ENCODE peak calls at places on chromosome 17, in ten cellular contexts. C is coronary artery; D is brain microvascular endothelial cell; R is adrenal gland; E is CD4-positive, alpha-beta T cell; N is Calu3; H is neural progenitor cell; W is retinal pigment epithelial cell; L is left ventricle myocardium inferior; M is Peyer's patch. S is an unnamed sample.

GRCh38 chr17:63096426-63096825 is 130.4 kb downstream of the TANC2 start:
- DNase-seq in W (no peak), H (no peak), M (no peak), E (no peak), C (no peak), L (no peak), D (no peak), R (no peak), N (no peak), S (no peak)

GRCh38 chr17:32259596-32259995 is 6.0 kb upstream of the RHBDL3 start:
- DNase-seq in C (no peak), D (peak), H (no peak), M (no peak), E (no peak), W (no peak), N (no peak), L (no peak), R (no peak), S (no peak)

GRCh38 chr17:32593003-32593402 is 106.2 kb downstream of the CDK5R1 start:
- DNase-seq in H (no peak), C (no peak), L (no peak), D (no peak), M (no peak), N (no peak), R (no peak), E (no peak), W (no peak), S (no peak)

GRCh38 chr17:12050646-12051225 is 30.1 kb downstream of the MAP2K4 start:
- DNase-seq in E (no peak), D (no peak), N (no peak), W (no peak), R (no peak), H (no peak), C (no peak), M (no peak), L (no peak), S (no peak)

GRCh38 chr17:70320642-70321345 is 151.5 kb downstream of the KCNJ2 start:
- DNase-seq in C (no peak), W (no peak), N (no peak), D (no peak), M (no peak), R (no peak), L (peak), H (no peak), E (no peak), S (peak)

GRCh38 chr17:42698736-42699414 is 16.5 kb downstream of the CNTNAP1 start:
- DNase-seq in M (no peak), E (no peak), C (no peak), W (no peak), D (no peak), R (peak), H (peak), L (peak), N (no peak), S (peak)

GRCh38 chr17:80424878-80425765 is 10.2 kb downstream of the ENDOV start:
- DNase-seq in N (no peak), D (no peak), W (no peak), L (no peak), R (no peak), C (no peak), M (no peak), H (peak), E (no peak), S (no peak)

GRCh38 chr17:73826872-73827228 is 182.6 kb upstream of the SDK2 start:
- DNase-seq in M (no peak), N (no peak), W (no peak), E (no peak), L (no peak), D (no peak), H (no peak), C (no peak), R (no peak), S (no peak)

GRCh38 chr17:28756025-28756804 is 12.4 kb downstream of the TRAF4 start:
- DNase-seq in R (no peak), E (no peak), L (no peak), N (no peak), M (no peak), H (no peak), C (no peak), D (no peak), W (no peak), S (peak)

GRCh38 chr17:30376621-30377452 is 1.9 kb upstream of the CPD start:
- DNase-seq in L (peak), W (no peak), D (peak), E (no peak), R (peak), M (no peak), N (peak), C (no peak), H (no peak), S (peak)

GRCh38 chr17:81906476-81907218 is 4.6 kb downstream of the PCYT2 start:
- DNase-seq in W (no peak), M (no peak), H (no peak), N (no peak), D (no peak), C (no peak), L (no peak), R (no peak), E (no peak), S (no peak)

GRCh38 chr17:40437095-40437732 is 6.0 kb upstream of the IGFBP4 start:
- DNase-seq in H (no peak), W (no peak), L (no peak), N (peak), E (no peak), D (no peak), M (no peak), R (no peak), C (no peak), S (no peak)

GRCh38 chr17:48131216-48131824 is 23.8 kb downstream of the SNX11 start:
- DNase-seq in W (no peak), E (peak), M (peak), C (no peak), H (peak), R (peak), N (peak), D (peak), L (no peak), S (no peak)

GRCh38 chr17:28648698-28649097 is 3.7 kb upstream of the BLTP2 start:
- DNase-seq in R (peak), W (no peak), E (no peak), D (no peak), C (no peak), L (peak), H (no peak), N (no peak), M (no peak), S (no peak)

GRCh38 chr17:43467981-43468541 is 15.7 kb upstream of the DHX8 start:
- DNase-seq in L (no peak), E (no peak), W (peak), N (no peak), D (peak), R (peak), M (no peak), C (no peak), H (peak), S (no peak)

GRCh38 chr17:78544876-78545755 is 32.1 kb downstream of the DNAH17 start:
- DNase-seq in W (no peak), C (no peak), E (no peak), L (no peak), H (no peak), N (no peak), D (no peak), M (no peak), R (no peak), S (no peak)

GRCh38 chr17:16377804-16378400 is 3.0 kb upstream of the UBB start:
- DNase-seq in H (no peak), E (no peak), L (no peak), D (peak), N (peak), R (no peak), C (no peak), W (peak), M (no peak), S (no peak)

GRCh38 chr17:10772425-10773380 is 31.2 kb downstream of the TMEM238L start:
- DNase-seq in D (peak), E (peak), W (no peak), R (no peak), C (no peak), H (peak), L (no peak), N (peak), M (no peak), S (no peak)

GRCh38 chr17:47203984-47204721 is 5.0 kb upstream of the MYL4 start:
- DNase-seq in C (no peak), E (no peak), L (no peak), R (no peak), M (peak), N (no peak), H (no peak), W (no peak), D (peak), S (no peak)

GRCh38 chr17:378068-378467 is 25.5 kb upstream of the RPH3AL start:
- DNase-seq in N (no peak), E (no peak), C (no peak), R (no peak), D (no peak), W (no peak), L (no peak), M (no peak), H (peak), S (peak)

GRCh38 chr17:50527949-50528474 is 4.5 kb upstream of the EPN3 start:
- DNase-seq in E (no peak), D (no peak), H (no peak), N (no peak), R (no peak), M (no peak), C (no peak), L (no peak), W (no peak), S (no peak)

GRCh38 chr17:27446569-27447301 is 9.5 kb upstream of the KSR1 start:
- DNase-seq in E (no peak), R (no peak), N (no peak), W (peak), L (no peak), M (no peak), D (peak), C (no peak), H (no peak), S (no peak)

GRCh38 chr17:27439342-27439741 is 16.9 kb upstream of the KSR1 start:
- DNase-seq in R (no peak), L (no peak), N (no peak), M (no peak), C (no peak), E (no peak), H (no peak), W (no peak), D (no peak), S (peak)

GRCh38 chr17:27445971-27446370 is 10.3 kb upstream of the KSR1 start:
- DNase-seq in D (no peak), M (no peak), N (no peak), E (no peak), W (no peak), H (no peak), R (no peak), L (no peak), C (no peak), S (no peak)

GRCh38 chr17:27443491-27443890 is 12.8 kb upstream of the KSR1 start:
- DNase-seq in W (no peak), D (no peak), C (no peak), N (no peak), R (no peak), M (no peak), H (no peak), L (no peak), E (no peak), S (no peak)

GRCh38 chr17:27442702-27443101 is 13.5 kb upstream of the KSR1 start:
- DNase-seq in H (no peak), L (no peak), R (no peak), M (no peak), E (no peak), W (no peak), D (no peak), N (no peak), C (no peak), S (no peak)
- TF ChIP-seq CTCF in H (no peak), L (no peak), R (no peak), M (no peak), E (no peak), W (no peak), D (no peak), N (no peak), C (no peak), S (no peak)

DNA sequence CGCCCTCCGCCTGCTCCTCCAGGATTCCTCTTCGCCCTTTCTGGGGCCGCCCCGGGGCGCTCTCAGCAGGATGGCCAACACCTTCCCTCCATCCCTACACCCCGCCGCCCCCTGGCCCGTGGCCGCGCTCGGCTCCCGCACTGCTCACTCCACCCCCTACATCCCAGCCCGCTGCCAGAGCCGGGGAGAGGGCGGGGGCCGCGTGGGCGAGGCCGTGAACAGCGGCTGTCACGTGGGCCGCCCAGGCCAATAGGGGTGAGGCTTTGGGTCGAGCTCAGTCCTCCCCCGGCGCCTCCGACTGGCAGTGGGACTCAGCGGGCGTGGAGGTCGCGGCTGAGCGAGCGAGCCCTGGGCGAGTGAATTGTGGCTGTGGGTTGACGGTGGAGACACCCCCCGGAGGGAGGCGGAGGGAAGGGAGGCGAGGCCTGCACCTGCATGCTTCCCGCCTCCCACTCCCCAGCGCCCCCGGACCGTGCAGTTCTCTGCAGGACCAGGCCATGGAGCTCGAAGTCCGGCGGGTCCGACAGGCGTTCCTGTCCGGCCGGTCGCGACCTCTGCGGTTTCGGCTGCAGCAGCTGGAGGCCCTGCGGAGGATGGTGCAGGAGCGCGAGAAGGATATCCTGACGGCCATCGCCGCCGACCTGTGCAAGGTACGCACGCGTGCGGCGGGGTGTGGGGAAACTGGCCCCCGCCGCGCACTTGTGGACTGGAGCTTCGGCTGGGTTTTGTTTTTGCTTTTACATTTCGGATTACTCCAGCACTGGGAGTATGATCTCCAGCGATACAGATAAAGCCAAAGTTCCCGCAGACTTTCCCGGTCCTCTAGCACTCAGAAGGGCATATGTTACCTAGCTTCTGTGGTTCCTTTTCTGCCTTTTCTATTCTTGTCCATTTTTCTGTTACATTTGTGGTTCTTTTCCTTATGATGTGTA is at the start of gene ALDH3A2:
- DNase-seq in R (peak), E (peak), L (peak), D (peak), W (peak), M (peak), C (peak), H (peak), N (peak), S (peak)
- TF ChIP-seq CTCF in R (no peak), E (no peak), L (peak), D (peak), W (peak), M (no peak), C (no peak), H (peak), N (no peak), S (peak)

DNA sequence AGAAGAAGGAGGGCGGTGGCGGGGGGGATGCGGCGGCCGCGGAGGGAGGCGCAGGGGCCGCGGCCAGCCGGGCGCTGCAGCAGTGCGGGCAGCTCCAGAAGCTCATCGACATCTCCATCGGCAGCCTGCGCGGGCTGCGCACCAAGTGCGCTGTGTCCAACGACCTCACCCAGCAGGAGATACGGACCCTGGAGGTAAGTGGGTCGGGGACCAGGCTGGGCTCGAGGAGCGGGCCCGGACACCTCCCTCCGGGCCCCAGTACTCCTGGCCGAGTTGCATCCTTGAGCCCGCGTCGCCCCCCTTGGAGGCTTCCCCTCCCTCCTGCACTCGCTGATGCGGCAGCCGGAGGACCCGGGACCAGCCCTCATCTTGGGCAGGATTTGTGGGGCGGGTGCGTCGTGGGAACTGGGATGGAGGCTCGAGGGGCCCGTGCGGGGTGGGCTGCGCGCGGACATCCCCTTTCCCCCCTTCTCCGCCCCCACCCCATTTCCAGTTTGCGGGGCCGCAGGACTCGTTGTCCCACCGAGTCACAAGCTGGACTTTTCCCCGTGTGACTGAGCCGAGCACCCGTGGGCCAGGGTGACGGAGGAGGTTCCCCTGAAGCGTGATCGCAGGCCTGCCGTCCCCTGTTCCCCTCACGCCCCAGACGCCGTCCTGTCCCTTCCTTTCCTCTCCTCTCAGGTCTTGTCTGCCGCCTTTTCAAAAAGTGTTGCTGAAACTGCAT is 595 bp downstream of the KSR1 start:
- DNase-seq in C (no peak), L (peak), N (peak), H (peak), R (no peak), E (no peak), M (peak), D (no peak), W (no peak), S (peak)
- TF ChIP-seq CTCF in C (no peak), L (no peak), N (no peak), H (no peak), R (no peak), E (no peak), M (no peak), D (no peak), W (no peak), S (no peak)

GRCh38 chr17:44761932-44762810 is 3.4 kb downstream of the ADAM11 start:
- DNase-seq in R (no peak), L (no peak), C (no peak), W (no peak), D (no peak), M (no peak), E (no peak), H (no peak), N (no peak), S (no peak)
- TF ChIP-seq CTCF in R (no peak), L (no peak), C (no peak), W (no peak), D (peak), M (no peak), E (no peak), H (peak), N (no peak), S (no peak)

DNA sequence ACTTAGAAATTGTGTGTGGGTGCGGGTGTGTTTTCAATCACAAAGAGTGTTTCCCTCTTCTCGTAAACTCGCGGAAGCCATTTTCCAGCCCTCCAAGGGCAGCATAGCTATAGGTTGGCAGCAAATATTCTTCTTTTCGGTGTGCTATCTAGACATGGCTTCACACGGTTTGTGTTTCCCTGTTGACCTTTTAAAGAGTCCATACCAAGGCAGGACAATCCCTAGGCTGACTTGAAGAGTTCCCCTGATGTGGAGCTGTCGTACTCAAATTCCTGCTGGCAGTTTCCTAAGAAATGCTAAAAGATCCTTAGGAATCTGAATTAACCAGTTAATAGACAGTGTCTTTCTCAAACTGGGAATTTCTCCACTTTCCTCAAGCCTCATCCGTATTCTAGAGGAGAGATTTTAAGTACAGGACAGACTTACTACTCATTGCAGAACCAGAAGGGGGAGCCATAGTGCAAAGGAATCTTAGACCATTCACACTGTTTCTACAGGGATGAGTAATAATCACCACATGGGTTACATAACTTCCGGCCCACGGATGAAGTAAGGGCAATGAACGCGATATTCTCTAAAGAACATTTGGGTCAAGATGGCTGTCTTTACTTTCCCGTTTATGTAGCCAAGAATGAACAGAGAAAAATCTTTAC is 288.6 kb upstream of the ELAC2 start:
- DNase-seq in C (no peak), N (no peak), M (no peak), H (peak), W (no peak), R (no peak), L (no peak), D (peak), E (no peak), S (no peak)
- TF ChIP-seq CTCF in C (no peak), N (no peak), M (no peak), H (peak), W (peak), R (peak), L (peak), D (peak), E (no peak), S (peak)

GRCh38 chr17:65584604-65585521 is 23.4 kb upstream of the AXIN2 start:
- DNase-seq in E (no peak), L (peak), H (no peak), M (no peak), D (peak), N (no peak), R (peak), C (no peak), W (no peak), S (no peak)

GRCh38 chr17:65589321-65589720 is 27.9 kb upstream of the AXIN2 start:
- DNase-seq in L (no peak), M (no peak), N (no peak), W (no peak), E (no peak), R (no peak), C (no peak), H (no peak), D (no peak), S (no peak)

GRCh38 chr17:65587602-65588193 is 26.2 kb upstream of the AXIN2 start:
- DNase-seq in L (no peak), E (no peak), W (no peak), C (no peak), N (no peak), R (no peak), D (no peak), M (no peak), H (no peak), S (no peak)

GRCh38 chr17:65586899-65587298 is 25.5 kb upstream of the AXIN2 start:
- DNase-seq in N (no peak), E (no peak), M (no peak), L (no peak), C (no peak), W (no peak), H (no peak), D (no peak), R (no peak), S (no peak)

DNA sequence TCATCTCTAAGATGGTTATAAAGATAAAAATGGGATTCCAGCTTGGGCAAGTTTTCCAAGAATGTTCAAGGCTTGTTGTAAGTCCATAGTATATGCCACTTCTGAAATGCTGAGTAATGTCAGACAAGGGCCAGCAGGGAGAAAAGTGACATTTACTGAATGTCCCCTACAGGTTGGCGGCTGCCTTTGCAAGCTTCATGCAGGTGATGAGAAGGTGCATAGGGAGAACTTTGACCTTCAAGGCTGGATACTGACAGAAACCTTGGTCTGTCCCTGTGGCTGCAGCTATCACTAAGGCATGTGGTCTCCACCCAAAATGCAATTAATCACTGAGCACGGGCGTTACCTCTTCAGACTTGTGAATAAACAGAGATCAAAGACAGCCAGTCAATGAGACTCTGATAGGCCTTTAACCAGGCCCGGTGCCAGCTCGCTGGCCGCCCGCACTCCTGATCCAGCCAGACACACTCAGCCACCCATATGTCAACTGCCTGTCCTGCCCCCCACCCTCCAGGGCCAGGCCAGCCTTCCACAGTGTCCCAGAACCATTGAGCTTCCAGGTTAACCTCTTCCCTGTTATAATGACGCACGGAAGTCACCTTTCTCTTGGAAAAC is 26.9 kb upstream of the AXIN2 start:
- DNase-seq in N (no peak), L (peak), R (peak), D (no peak), H (no peak), E (no peak), M (no peak), W (no peak), C (no peak), S (peak)
- TF ChIP-seq CTCF in N (no peak), L (peak), R (no peak), D (peak), H (no peak), E (no peak), M (no peak), W (no peak), C (no peak), S (peak)

GRCh38 chr17:77206125-77206523 is 65.4 kb downstream of the SEC14L1 start:
- DNase-seq in E (no peak), R (no peak), H (no peak), N (no peak), C (no peak), L (no peak), M (no peak), D (no peak), W (no peak), S (no peak)
- TF ChIP-seq CTCF in E (no peak), R (no peak), H (no peak), N (no peak), C (no peak), L (no peak), M (no peak), D (no peak), W (no peak), S (no peak)

GRCh38 chr17:7834891-7835817 is 1.1 kb downstream of the KDM6B start:
- DNase-seq in M (peak), L (peak), D (peak), W (peak), E (peak), H (peak), N (peak), C (peak), R (peak), S (peak)
- TF ChIP-seq CTCF in M (peak), L (peak), D (peak), W (peak), E (peak), H (peak), N (peak), C (peak), R (peak), S (peak)

S was measured in upper lobe of right lung.